ENCODE peak calls at places on chromosomes 6 and 20, in four cellular contexts. M is fibroblast of the aortic adventitia, D is BE2C, Y is RCC 7860. H is an unnamed sample.

GRCh38 chr20:38127011-38127621 is 38.0 kb downstream of the TGM2 start:
- DNase-seq in M (peak; percentile 82), D (peak; percentile 53), Y (peak; percentile 95), H (no peak)

GRCh38 chr6:149052350-149053106 is 265.0 kb upstream of the TAB2 start:
- DNase-seq in M (no peak), D (no peak), Y (no peak), H (no peak)

GRCh38 chr20:17919149-17919548 is 49.4 kb downstream of the SNX5 start:
- DNase-seq in M (no peak), D (no peak), Y (no peak), H (no peak)

GRCh38 chr20:44706371-44707258 is 8.6 kb upstream of the CCN5 start:
- DNase-seq in M (peak; percentile 82), D (no peak), Y (no peak), H (no peak)

GRCh38 chr20:46564241-46564957 is 13.9 kb upstream of the OCSTAMP start:
- DNase-seq in M (no peak), D (no peak), Y (no peak), H (no peak)

GRCh38 chr6:3277851-3278416 is 19.2 kb downstream of the PSMG4 start:
- DNase-seq in M (no peak), D (no peak), Y (no peak), H (no peak)

GRCh38 chr20:4592316-4593148 is 129.2 kb upstream of the PRND start:
- DNase-seq in M (peak; percentile 16), D (peak; percentile 72), Y (no peak), H (peak; percentile 87)

GRCh38 chr6:89310929-89311328 is 4.2 kb downstream of the GABRR2 start:
- DNase-seq in M (peak; percentile 7), D (peak; percentile 30), Y (no peak), H (no peak)

GRCh38 chr20:37534401-37535157 is 6.9 kb upstream of the BLCAP start:
- DNase-seq in M (peak; percentile 89), D (peak; percentile 62), Y (peak; percentile 63), H (peak; percentile 61)